ENCODE peak calls at places on chromosomes 16 and 17, in ten cellular contexts. One of them, this sample, is unnamed.

GRCh38 chr17:5364156-5364555 is 55.3 kb downstream of the NUP88 start:
- DNase-seq in GM06990: no peak
- DNase-seq in fibroblast of lung: peak
- DNase-seq in left ventricle myocardium inferior: no peak
- DNase-seq in fibroblast of villous mesenchyme: peak
- DNase-seq in AG04450: peak
- DNase-seq in heart right ventricle: no peak
- DNase-seq in prostate gland: no peak
- DNase-seq in body of pancreas: no peak
- DNase-seq in fibroblast of mammary gland: peak
- DNase-seq in this sample: no peak

GRCh38 chr17:32877164-32877764 is 340 bp upstream of the MYO1D start:
- DNase-seq in prostate gland: peak
- DNase-seq in AG04450: peak
- DNase-seq in body of pancreas: peak
- DNase-seq in heart right ventricle: peak
- DNase-seq in GM06990: peak
- DNase-seq in fibroblast of mammary gland: peak
- DNase-seq in fibroblast of villous mesenchyme: peak
- DNase-seq in fibroblast of lung: peak
- DNase-seq in left ventricle myocardium inferior: peak
- DNase-seq in this sample: peak

GRCh38 chr16:83046664-83047063 is 419.9 kb downstream of the CDH13 start:
- DNase-seq in fibroblast of lung: no peak
- DNase-seq in left ventricle myocardium inferior: no peak
- DNase-seq in heart right ventricle: no peak
- DNase-seq in GM06990: no peak
- DNase-seq in body of pancreas: no peak
- DNase-seq in AG04450: no peak
- DNase-seq in fibroblast of mammary gland: no peak
- DNase-seq in fibroblast of villous mesenchyme: no peak
- DNase-seq in prostate gland: no peak
- DNase-seq in this sample: no peak

GRCh38 chr16:53998024-53998810 is 288.4 kb downstream of the IRX3 start:
- DNase-seq in fibroblast of villous mesenchyme: no peak
- DNase-seq in prostate gland: no peak
- DNase-seq in fibroblast of lung: no peak
- DNase-seq in heart right ventricle: no peak
- DNase-seq in fibroblast of mammary gland: no peak
- DNase-seq in GM06990: no peak
- DNase-seq in body of pancreas: no peak
- DNase-seq in left ventricle myocardium inferior: no peak
- DNase-seq in AG04450: no peak
- DNase-seq in this sample: no peak

GRCh38 chr17:61487161-61487654 is 35.0 kb downstream of the TBX4 start:
- DNase-seq in heart right ventricle: no peak
- DNase-seq in fibroblast of lung: no peak
- DNase-seq in GM06990: no peak
- DNase-seq in fibroblast of mammary gland: peak
- DNase-seq in body of pancreas: no peak
- DNase-seq in prostate gland: no peak
- DNase-seq in AG04450: no peak
- DNase-seq in left ventricle myocardium inferior: no peak
- DNase-seq in fibroblast of villous mesenchyme: no peak
- DNase-seq in this sample: no peak

GRCh38 chr17:39219647-39220154 is 6.0 kb downstream of the STAC2 start:
- DNase-seq in body of pancreas: no peak
- DNase-seq in prostate gland: peak
- DNase-seq in fibroblast of villous mesenchyme: no peak
- DNase-seq in fibroblast of mammary gland: no peak
- DNase-seq in AG04450: no peak
- DNase-seq in left ventricle myocardium inferior: peak
- DNase-seq in fibroblast of lung: no peak
- DNase-seq in GM06990: no peak
- DNase-seq in heart right ventricle: peak
- DNase-seq in this sample: no peak

GRCh38 chr17:42142371-42142896 is 12.4 kb downstream of the RAB5C start:
- DNase-seq in fibroblast of mammary gland: peak
- DNase-seq in prostate gland: no peak
- DNase-seq in body of pancreas: no peak
- DNase-seq in fibroblast of lung: peak
- DNase-seq in left ventricle myocardium inferior: no peak
- DNase-seq in heart right ventricle: no peak
- DNase-seq in GM06990: no peak
- DNase-seq in AG04450: no peak
- DNase-seq in fibroblast of villous mesenchyme: peak
- DNase-seq in this sample: no peak

GRCh38 chr16:57509231-57509923 is 23.1 kb upstream of the DOK4 start:
- DNase-seq in fibroblast of villous mesenchyme: no peak
- DNase-seq in AG04450: no peak
- DNase-seq in heart right ventricle: no peak
- DNase-seq in body of pancreas: no peak
- DNase-seq in fibroblast of mammary gland: no peak
- DNase-seq in prostate gland: no peak
- DNase-seq in fibroblast of lung: no peak
- DNase-seq in GM06990: no peak
- DNase-seq in left ventricle myocardium inferior: no peak
- DNase-seq in this sample: no peak

GRCh38 chr16:83830769-83831450 is 23.1 kb downstream of the HSBP1 start:
- DNase-seq in body of pancreas: no peak
- DNase-seq in fibroblast of lung: peak
- DNase-seq in AG04450: no peak
- DNase-seq in fibroblast of villous mesenchyme: no peak
- DNase-seq in fibroblast of mammary gland: no peak
- DNase-seq in left ventricle myocardium inferior: no peak
- DNase-seq in GM06990: no peak
- DNase-seq in heart right ventricle: no peak
- DNase-seq in prostate gland: no peak
- DNase-seq in this sample: no peak

GRCh38 chr16:80467961-80468360 is 72.8 kb upstream of the DYNLRB2 start:
- DNase-seq in fibroblast of villous mesenchyme: no peak
- DNase-seq in AG04450: no peak
- DNase-seq in fibroblast of mammary gland: no peak
- DNase-seq in fibroblast of lung: no peak
- DNase-seq in body of pancreas: no peak
- DNase-seq in heart right ventricle: no peak
- DNase-seq in GM06990: no peak
- DNase-seq in prostate gland: no peak
- DNase-seq in left ventricle myocardium inferior: no peak
- DNase-seq in this sample: no peak

GRCh38 chr16:89920723-89921122 is 2.1 kb downstream of the MC1R start:
- DNase-seq in AG04450: no peak
- DNase-seq in fibroblast of lung: peak
- DNase-seq in fibroblast of mammary gland: peak
- DNase-seq in body of pancreas: no peak
- DNase-seq in left ventricle myocardium inferior: no peak
- DNase-seq in GM06990: no peak
- DNase-seq in prostate gland: no peak
- DNase-seq in heart right ventricle: no peak
- DNase-seq in fibroblast of villous mesenchyme: peak
- DNase-seq in this sample: no peak

GRCh38 chr16:79757163-79757562 is 156.6 kb upstream of the MAF start:
- DNase-seq in body of pancreas: no peak
- DNase-seq in fibroblast of lung: no peak
- DNase-seq in GM06990: no peak
- DNase-seq in left ventricle myocardium inferior: no peak
- DNase-seq in fibroblast of mammary gland: no peak
- DNase-seq in prostate gland: no peak
- DNase-seq in heart right ventricle: no peak
- DNase-seq in AG04450: no peak
- DNase-seq in fibroblast of villous mesenchyme: no peak
- DNase-seq in this sample: no peak

GRCh38 chr16:7614022-7614795 is 281.6 kb downstream of the RBFOX1 start:
- DNase-seq in fibroblast of mammary gland: no peak
- DNase-seq in AG04450: no peak
- DNase-seq in prostate gland: no peak
- DNase-seq in fibroblast of villous mesenchyme: no peak
- DNase-seq in GM06990: no peak
- DNase-seq in body of pancreas: no peak
- DNase-seq in heart right ventricle: no peak
- DNase-seq in left ventricle myocardium inferior: no peak
- DNase-seq in fibroblast of lung: no peak
- DNase-seq in this sample: no peak

GRCh38 chr16:1786242-1787055 is 3.7 kb downstream of the NUBP2 start:
- DNase-seq in AG04450: no peak
- DNase-seq in fibroblast of mammary gland: no peak
- DNase-seq in heart right ventricle: peak
- DNase-seq in fibroblast of lung: no peak
- DNase-seq in left ventricle myocardium inferior: peak
- DNase-seq in GM06990: peak
- DNase-seq in body of pancreas: peak
- DNase-seq in fibroblast of villous mesenchyme: no peak
- DNase-seq in prostate gland: no peak
- DNase-seq in this sample: no peak

GRCh38 chr17:80331820-80332219 is 71.2 kb downstream of the RNF213 start:
- DNase-seq in fibroblast of mammary gland: no peak
- DNase-seq in fibroblast of lung: no peak
- DNase-seq in heart right ventricle: no peak
- DNase-seq in left ventricle myocardium inferior: no peak
- DNase-seq in prostate gland: no peak
- DNase-seq in AG04450: no peak
- DNase-seq in body of pancreas: no peak
- DNase-seq in fibroblast of villous mesenchyme: no peak
- DNase-seq in GM06990: no peak
- DNase-seq in this sample: no peak

GRCh38 chr16:66551362-66551761 is 1.0 kb upstream of the CKLF start:
- DNase-seq in fibroblast of villous mesenchyme: peak
- DNase-seq in AG04450: no peak
- DNase-seq in prostate gland: no peak
- DNase-seq in left ventricle myocardium inferior: no peak
- DNase-seq in GM06990: peak
- DNase-seq in fibroblast of lung: peak
- DNase-seq in heart right ventricle: no peak
- DNase-seq in fibroblast of mammary gland: peak
- DNase-seq in body of pancreas: no peak
- DNase-seq in this sample: peak

GRCh38 chr17:29933379-29933778 is 3.4 kb upstream of the SSH2 start:
- DNase-seq in AG04450: no peak
- DNase-seq in fibroblast of mammary gland: peak
- DNase-seq in GM06990: no peak
- DNase-seq in prostate gland: no peak
- DNase-seq in heart right ventricle: no peak
- DNase-seq in fibroblast of villous mesenchyme: peak
- DNase-seq in body of pancreas: no peak
- DNase-seq in fibroblast of lung: peak
- DNase-seq in left ventricle myocardium inferior: no peak
- DNase-seq in this sample: no peak
- TF ChIP-seq CTCF in AG04450: peak
- TF ChIP-seq CTCF in fibroblast of mammary gland: peak
- TF ChIP-seq CTCF in GM06990: no peak
- TF ChIP-seq CTCF in prostate gland: no peak
- TF ChIP-seq CTCF in heart right ventricle: no peak
- TF ChIP-seq CTCF in fibroblast of villous mesenchyme: peak
- TF ChIP-seq CTCF in body of pancreas: no peak
- TF ChIP-seq CTCF in fibroblast of lung: peak
- TF ChIP-seq CTCF in left ventricle myocardium inferior: no peak
- TF ChIP-seq CTCF in this sample: no peak

DNA sequence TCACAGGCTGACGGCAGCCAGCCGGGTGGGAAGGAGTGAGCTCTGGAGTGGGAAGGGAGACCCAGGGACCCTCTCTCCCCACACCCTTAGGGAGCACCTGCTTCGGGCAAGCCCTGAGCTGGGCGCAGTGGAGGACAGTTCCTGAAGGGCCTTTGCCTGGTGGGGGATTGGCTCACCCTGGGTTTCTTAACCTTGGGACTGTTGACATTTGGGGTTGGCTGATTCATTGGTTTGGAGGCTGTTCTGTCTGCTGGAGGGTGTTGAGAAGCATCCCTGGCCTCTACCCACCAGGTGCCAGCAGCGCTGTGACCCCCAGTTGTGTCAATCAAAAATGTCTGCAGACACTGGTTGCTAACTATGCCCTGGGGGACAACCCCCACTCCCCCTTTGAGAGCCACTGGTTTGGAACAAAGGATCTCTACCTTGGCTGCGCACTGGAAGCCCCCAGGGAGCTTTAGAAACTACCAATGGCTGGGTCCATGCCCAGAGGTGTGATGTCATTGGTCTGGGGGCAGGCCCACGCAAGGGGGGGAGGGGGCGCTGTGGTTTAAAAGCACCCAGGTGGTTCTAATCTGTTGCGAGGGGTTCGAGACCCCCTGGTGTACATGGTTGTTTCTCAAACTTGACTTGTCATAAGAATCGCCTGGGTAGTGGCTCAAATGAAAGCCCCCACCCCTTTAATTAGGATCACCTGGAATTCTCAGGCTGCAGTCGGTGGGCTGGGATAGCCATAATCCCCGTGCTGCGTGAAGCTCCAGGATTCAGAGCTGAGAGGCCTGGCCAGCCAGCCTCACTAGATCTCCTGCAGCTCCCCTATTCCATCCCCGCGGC is 151.9 kb upstream of the GSE1 start:
- DNase-seq in prostate gland: no peak
- DNase-seq in heart right ventricle: no peak
- DNase-seq in fibroblast of mammary gland: peak
- DNase-seq in body of pancreas: peak
- DNase-seq in AG04450: peak
- DNase-seq in GM06990: no peak
- DNase-seq in left ventricle myocardium inferior: no peak
- DNase-seq in fibroblast of villous mesenchyme: peak
- DNase-seq in fibroblast of lung: peak
- DNase-seq in this sample: no peak
- H3K4me3 ChIP-seq in prostate gland: no peak
- H3K4me3 ChIP-seq in heart right ventricle: no peak
- H3K4me3 ChIP-seq in fibroblast of mammary gland: no peak
- H3K4me3 ChIP-seq in body of pancreas: no peak
- H3K4me3 ChIP-seq in AG04450: no peak
- H3K4me3 ChIP-seq in GM06990: no peak
- H3K4me3 ChIP-seq in left ventricle myocardium inferior: peak
- H3K4me3 ChIP-seq in fibroblast of villous mesenchyme: no peak
- H3K4me3 ChIP-seq in fibroblast of lung: no peak
- H3K4me3 ChIP-seq in this sample: no peak

GRCh38 chr16:48681520-48681919 is 71.5 kb upstream of the N4BP1 start:
- DNase-seq in heart right ventricle: no peak
- DNase-seq in left ventricle myocardium inferior: no peak
- DNase-seq in AG04450: no peak
- DNase-seq in prostate gland: no peak
- DNase-seq in GM06990: no peak
- DNase-seq in fibroblast of mammary gland: peak
- DNase-seq in body of pancreas: no peak
- DNase-seq in fibroblast of villous mesenchyme: no peak
- DNase-seq in fibroblast of lung: no peak
- DNase-seq in this sample: no peak
- TF ChIP-seq CTCF in heart right ventricle: no peak
- TF ChIP-seq CTCF in left ventricle myocardium inferior: no peak
- TF ChIP-seq CTCF in AG04450: no peak
- TF ChIP-seq CTCF in prostate gland: no peak
- TF ChIP-seq CTCF in GM06990: no peak
- TF ChIP-seq CTCF in fibroblast of mammary gland: no peak
- TF ChIP-seq CTCF in body of pancreas: no peak
- TF ChIP-seq CTCF in fibroblast of villous mesenchyme: no peak
- TF ChIP-seq CTCF in fibroblast of lung: no peak
- TF ChIP-seq CTCF in this sample: no peak

DNA sequence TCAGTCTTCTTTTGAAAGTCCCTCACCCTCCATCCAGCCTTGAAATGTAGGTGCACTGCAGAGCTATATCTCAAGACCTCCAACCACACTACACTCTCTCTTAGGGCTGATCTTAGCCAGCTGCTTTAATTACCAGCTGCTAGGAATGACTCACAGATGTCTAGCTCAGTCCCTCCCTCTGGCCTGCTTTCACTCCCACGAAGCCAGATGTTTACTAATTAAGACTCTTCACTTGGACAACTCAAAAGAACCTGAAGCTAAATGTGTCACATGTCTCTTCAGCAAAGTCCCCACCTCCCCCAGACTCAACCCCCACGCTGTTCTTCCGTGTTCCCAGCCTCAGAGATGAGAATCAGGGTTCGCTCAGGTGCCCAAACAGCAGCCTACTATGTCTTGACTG is 2.6 kb downstream of the GTF3C1 start:
- DNase-seq in left ventricle myocardium inferior: no peak
- DNase-seq in fibroblast of lung: peak
- DNase-seq in AG04450: peak
- DNase-seq in fibroblast of villous mesenchyme: peak
- DNase-seq in prostate gland: no peak
- DNase-seq in heart right ventricle: no peak
- DNase-seq in fibroblast of mammary gland: peak
- DNase-seq in body of pancreas: peak
- DNase-seq in GM06990: peak
- DNase-seq in this sample: peak
- H3K4me3 ChIP-seq in left ventricle myocardium inferior: peak
- H3K4me3 ChIP-seq in fibroblast of lung: peak
- H3K4me3 ChIP-seq in AG04450: no peak
- H3K4me3 ChIP-seq in fibroblast of villous mesenchyme: peak
- H3K4me3 ChIP-seq in prostate gland: no peak
- H3K4me3 ChIP-seq in heart right ventricle: no peak
- H3K4me3 ChIP-seq in fibroblast of mammary gland: no peak
- H3K4me3 ChIP-seq in body of pancreas: no peak
- H3K4me3 ChIP-seq in GM06990: no peak
- H3K4me3 ChIP-seq in this sample: no peak

This sample was measured in GM12865.